ENCODE peak calls at places on chromosome 1, in five cellular contexts. Y is stimulated activated CD4-positive, alpha-beta T cell treated with anti-CD3 and anti-CD28 coated beads, Interleukin-1b, Interleukin-23, amount 100 ng/mL, for 4 hours; N is stimulated activated CD8-positive, alpha-beta memory T cell treated with anti-CD3 and anti-CD28 coated beads, Interleukin-4, amount 100 ng/mL, for 24 hours; C is putamen; X is GM04504. W is an unnamed sample.

GRCh38 chr1:98278055-98278454 is 357.2 kb upstream of the DPYD start:
- DNase-seq in Y (no peak), N (no peak), C (no peak), X (no peak), W (no peak)

GRCh38 chr1:67124455-67124854 is 10.3 kb downstream of the C1orf141 start:
- DNase-seq in Y (no peak), N (no peak), C (no peak), X (no peak), W (no peak)

GRCh38 chr1:116889417-116889816 is 20.3 kb upstream of the PTGFRN start:
- DNase-seq in Y (no peak), N (no peak), C (no peak), X (no peak), W (no peak)

GRCh38 chr1:32741417-32742131 is 39.0 kb upstream of the SYNC start:
- DNase-seq in Y (no peak), N (no peak), C (no peak), X (no peak), W (no peak)

GRCh38 chr1:17858027-17858426 is 102.9 kb downstream of the ACTL8 start:
- DNase-seq in Y (no peak), N (no peak), C (no peak), X (no peak), W (no peak)

GRCh38 chr1:170326221-170326620 is 180.5 kb downstream of the NTMT2 start:
- DNase-seq in Y (no peak), N (no peak), C (no peak), X (peak; percentile 22), W (no peak)

GRCh38 chr1:86747304-86747703 is 42.9 kb downstream of the SH3GLB1 start:
- DNase-seq in Y (no peak), N (no peak), C (no peak), X (no peak), W (no peak)

GRCh38 chr1:46755121-46755520 is 36.2 kb upstream of the EFCAB14 start:
- DNase-seq in Y (no peak), N (no peak), C (no peak), X (no peak), W (no peak)

GRCh38 chr1:10475510-10475909 is 760 bp downstream of the PEX14 start:
- DNase-seq in Y (no peak), N (no peak), C (no peak), X (no peak), W (no peak)

GRCh38 chr1:8097077-8097799 is 71.1 kb upstream of the ERRFI1 start:
- DNase-seq in Y (no peak), N (no peak), C (no peak), X (no peak), W (no peak)

GRCh38 chr1:64212023-64212422 is 8.6 kb downstream of the UBE2U start:
- DNase-seq in Y (no peak), N (no peak), C (no peak), X (peak; percentile 15), W (no peak)